ENCODE peak calls at places on chromosome 1, in nine cellular contexts. Z, G, F, I, P, V, E, A and W are unnamed samples.

GRCh38 chr1:246106342-246106763 is 400.7 kb downstream of the SMYD3 start:
- DNase-seq in G (no peak), Z (no peak), A (peak), F (no peak), I (no peak), P (no peak), V (peak), E (no peak), W (no peak)

GRCh38 chr1:23643668-23644554 is 47.7 kb upstream of the RPL11 start:
- DNase-seq in I (no peak), V (no peak), E (no peak), P (no peak), G (no peak), F (no peak), Z (no peak), A (no peak), W (peak)

GRCh38 chr1:186474208-186474607 is 13.3 kb upstream of the PDC start:
- DNase-seq in F (no peak), Z (no peak), I (no peak), P (no peak), E (no peak), A (peak), V (no peak), G (no peak), W (no peak)

GRCh38 chr1:211591980-211592493 is 13.1 kb upstream of the SLC30A1 start:
- DNase-seq in A (peak), I (no peak), G (no peak), F (peak), V (no peak), Z (no peak), E (no peak), P (no peak), W (no peak)

GRCh38 chr1:40786171-40786994 is 2.8 kb downstream of the KCNQ4 start:
- DNase-seq in I (no peak), P (no peak), G (no peak), Z (no peak), A (no peak), F (no peak), E (no peak), V (no peak), W (no peak)

GRCh38 chr1:41920658-41921057 is 1.9 kb upstream of the HIVEP3 start:
- DNase-seq in E (no peak), A (peak), F (peak), G (no peak), I (no peak), Z (no peak), P (no peak), V (no peak), W (no peak)

GRCh38 chr1:116002781-116003455 is 26.6 kb downstream of the SLC22A15 start:
- DNase-seq in I (no peak), G (no peak), V (no peak), F (no peak), Z (no peak), P (no peak), E (no peak), A (no peak), W (no peak)

GRCh38 chr1:6497215-6497866 is 5.9 kb upstream of the PLEKHG5 start:
- DNase-seq in E (no peak), G (no peak), P (no peak), A (peak), I (no peak), Z (peak), V (peak), F (peak), W (peak)

GRCh38 chr1:24935615-24936484 is 5.8 kb upstream of the RUNX3 start:
- DNase-seq in G (no peak), I (no peak), F (no peak), Z (no peak), A (no peak), V (no peak), E (no peak), P (no peak), W (no peak)

GRCh38 chr1:3457910-3458621 is 3.6 kb downstream of the ARHGEF16 start:
- DNase-seq in Z (no peak), F (no peak), V (no peak), P (no peak), A (no peak), E (no peak), G (no peak), I (no peak), W (no peak)

GRCh38 chr1:171110485-171111340 is 20.0 kb downstream of the FMO3 start:
- DNase-seq in E (no peak), P (no peak), V (no peak), G (peak), Z (no peak), F (peak), A (no peak), I (no peak), W (no peak)

GRCh38 chr1:201447911-201448871 is 20.8 kb downstream of the PHLDA3 start:
- DNase-seq in G (peak), V (peak), I (peak), Z (peak), F (peak), A (peak), P (peak), E (peak), W (peak)

GRCh38 chr1:52158218-52158617 is 16.3 kb downstream of the ZFYVE9 start:
- DNase-seq in F (no peak), Z (no peak), A (no peak), V (no peak), E (no peak), G (no peak), P (no peak), I (no peak), W (no peak)

GRCh38 chr1:215567491-215568286 is 585 bp downstream of the KCTD3 start:
- DNase-seq in I (peak), A (peak), P (peak), E (peak), G (peak), Z (peak), V (peak), F (peak), W (peak)

GRCh38 chr1:157831968-157832626 is 9.5 kb downstream of the CD5L start:
- DNase-seq in G (no peak), Z (peak), P (no peak), E (no peak), F (no peak), I (no peak), V (no peak), A (no peak), W (no peak)

GRCh38 chr1:32925360-32926142 is 24.4 kb upstream of the TMEM54 start:
- DNase-seq in Z (no peak), A (peak), G (no peak), E (no peak), F (peak), V (no peak), P (no peak), I (no peak), W (no peak)

GRCh38 chr1:226083303-226084101 is 21.0 kb downstream of the H3-3A start:
- DNase-seq in A (peak), E (peak), F (peak), P (peak), G (peak), I (peak), V (peak), Z (peak), W (peak)